ENCODE peak calls at places on chromosomes 2 and 18, in four cellular contexts. A is fibroblast of the aortic adventitia; V is brain microvascular endothelial cell; K is CD8-positive, alpha-beta T cell. S is an unnamed sample.

GRCh38 chr2:150528861-150529801 is 41.7 kb upstream of the RND3 start:
- DNase-seq in A (peak), V (peak), K (no peak), S (peak)

GRCh38 chr2:229431331-229431954 is 160.4 kb upstream of the PID1 start:
- DNase-seq in A (peak), V (no peak), K (no peak), S (no peak)

GRCh38 chr2:64212801-64213321 is 68.6 kb upstream of the PELI1 start:
- DNase-seq in A (peak), V (peak), K (no peak), S (peak)

GRCh38 chr18:25445430-25445829 is 93.5 kb upstream of the ZNF521 start:
- DNase-seq in A (no peak), V (no peak), K (no peak), S (no peak)

GRCh38 chr2:227450196-227450851 is 21.6 kb upstream of the AGFG1 start:
- DNase-seq in A (no peak), V (no peak), K (no peak), S (no peak)

GRCh38 chr2:64192080-64192479 is 47.9 kb upstream of the PELI1 start:
- DNase-seq in A (no peak), V (no peak), K (no peak), S (no peak)

GRCh38 chr18:55351980-55352714 is 235.8 kb downstream of the TCF4 start:
- DNase-seq in A (no peak), V (no peak), K (no peak), S (no peak)

GRCh38 chr2:113075600-113075999 is 7.8 kb downstream of the IL1F10 start:
- DNase-seq in A (no peak), V (no peak), K (no peak), S (no peak)

GRCh38 chr2:99850076-99850710 is 292.2 kb downstream of the AFF3 start:
- DNase-seq in A (no peak), V (no peak), K (no peak), S (no peak)

GRCh38 chr2:20223345-20224190 is 1.4 kb downstream of the SDC1 start:
- DNase-seq in A (peak), V (no peak), K (no peak), S (peak)

GRCh38 chr2:19611491-19612332 is 253.3 kb upstream of the OSR1 start:
- DNase-seq in A (peak), V (peak), K (no peak), S (no peak)

GRCh38 chr18:48572402-48573126 is 33.7 kb downstream of the CTIF start:
- DNase-seq in A (peak), V (no peak), K (no peak), S (no peak)

GRCh38 chr2:33529771-33530481 is 53.5 kb downstream of the RASGRP3 start:
- DNase-seq in A (peak), V (peak), K (no peak), S (no peak)

GRCh38 chr2:42978175-42978886 is 185.9 kb upstream of the HAAO start:
- DNase-seq in A (no peak), V (no peak), K (no peak), S (no peak)

GRCh38 chr2:63719052-63719451 is 122.6 kb upstream of the UGP2 start:
- DNase-seq in A (no peak), V (no peak), K (no peak), S (no peak)

GRCh38 chr2:34012728-34013302 is 413.7 kb upstream of the FAM98A start:
- DNase-seq in A (peak), V (peak), K (no peak), S (no peak)

GRCh38 chr2:23123686-23124085 is 261.3 kb upstream of the KLHL29 start:
- DNase-seq in A (no peak), V (no peak), K (no peak), S (no peak)

GRCh38 chr18:65523461-65523860 is 227.4 kb upstream of the CDH7 start:
- DNase-seq in A (no peak), V (no peak), K (no peak), S (no peak)

GRCh38 chr2:156615836-156616322 is 179.7 kb downstream of the GPD2 start:
- DNase-seq in A (no peak), V (no peak), K (no peak), S (no peak)

GRCh38 chr2:6919912-6920905 is 3.0 kb downstream of the RNF144A start:
- DNase-seq in A (no peak), V (no peak), K (no peak), S (no peak)

GRCh38 chr18:23872701-23873550 is 141.6 kb upstream of the TTC39C start:
- DNase-seq in A (no peak), V (no peak), K (peak), S (no peak)

GRCh38 chr2:158214431-158214830 is 112.8 kb downstream of the UPP2 start:
- DNase-seq in A (no peak), V (peak), K (no peak), S (peak)

GRCh38 chr2:66561645-66562336 is 126.9 kb downstream of the MEIS1 start:
- DNase-seq in A (peak), V (no peak), K (no peak), S (no peak)

GRCh38 chr2:32342811-32343210 is 14.0 kb upstream of the BIRC6 start:
- DNase-seq in A (peak), V (no peak), K (no peak), S (no peak)

GRCh38 chr2:190344275-190344827 is 962 bp downstream of the INPP1 start:
- DNase-seq in A (no peak), V (no peak), K (no peak), S (no peak)
- TF ChIP-seq CTCF in A (peak), V (peak), K (no peak), S (peak)

GRCh38 chr2:119680457-119681195 is 1.6 kb downstream of the TMEM177 start:
- DNase-seq in A (no peak), V (no peak), K (no peak), S (no peak)

GRCh38 chr2:119679846-119680245 is 845 bp downstream of the TMEM177 start:
- DNase-seq in A (no peak), V (no peak), K (no peak), S (no peak)

GRCh38 chr2:119679526-119679837 is 481 bp downstream of the TMEM177 start:
- DNase-seq in A (no peak), V (no peak), K (no peak), S (no peak)

GRCh38 chr2:119681196-119681867 is 2.3 kb downstream of the TMEM177 start:
- DNase-seq in A (no peak), V (no peak), K (no peak), S (no peak)

DNA sequence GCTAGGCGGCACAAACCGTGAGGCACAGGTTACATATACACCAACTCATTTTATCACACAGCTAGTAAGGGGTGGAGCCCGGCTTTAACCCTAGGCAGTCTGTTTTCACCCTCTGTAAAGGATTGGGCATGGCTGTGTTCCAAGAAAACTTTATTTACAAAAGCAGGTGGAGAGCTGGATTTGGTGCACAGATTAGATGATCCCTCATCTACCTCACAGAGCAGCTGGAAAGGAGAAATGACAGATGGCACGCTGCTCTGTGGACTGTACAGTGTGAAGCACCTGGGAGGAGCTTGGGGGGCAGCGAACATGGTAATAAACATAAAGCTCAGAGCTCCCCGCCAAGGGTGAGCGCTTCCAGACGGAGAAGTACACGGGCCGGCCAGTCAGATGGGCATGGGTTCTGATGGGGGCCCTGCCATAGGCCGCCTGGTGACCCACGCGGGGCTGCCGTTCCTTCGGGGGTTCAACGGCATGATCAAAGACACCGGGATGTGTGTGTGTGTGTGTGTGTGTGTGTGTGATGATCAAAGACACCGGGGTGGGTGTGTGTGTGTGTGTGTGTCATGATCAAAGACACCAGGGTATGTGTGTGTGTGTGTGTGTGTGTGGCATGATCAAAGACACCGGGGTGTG is 862 bp upstream of the TMEM177 start:
- DNase-seq in A (no peak), V (no peak), K (peak), S (no peak)
- H3K4me3 ChIP-seq in A (no peak), V (no peak), K (peak), S (no peak)

DNA sequence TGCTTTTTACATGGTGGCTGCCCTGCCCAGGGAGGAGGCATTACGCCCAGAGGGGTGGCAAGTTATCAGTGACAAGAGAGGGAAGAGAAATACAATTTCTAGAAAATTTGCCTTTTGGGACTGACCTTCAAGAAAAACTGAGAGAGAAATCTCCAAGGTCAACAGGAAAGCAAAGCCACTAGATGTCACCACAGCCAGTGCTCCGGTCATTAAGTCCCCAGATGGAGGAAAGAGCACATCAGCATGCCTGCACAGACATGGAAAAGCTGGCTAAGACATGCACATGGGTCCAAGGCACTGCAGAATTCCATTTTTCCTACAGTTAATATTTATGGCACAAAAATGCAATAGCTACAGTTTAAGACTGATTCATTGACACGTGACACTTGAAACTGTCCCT is 21.0 kb downstream of the FHL2 start:
- DNase-seq in A (no peak), V (no peak), K (no peak), S (no peak)
- TF ChIP-seq CTCF in A (no peak), V (no peak), K (no peak), S (no peak)

GRCh38 chr2:226031078-226031937 is 631.8 kb downstream of the NYAP2 start:
- DNase-seq in A (peak), V (peak), K (no peak), S (peak)

GRCh38 chr2:226030369-226031077 is 631.0 kb downstream of the NYAP2 start:
- DNase-seq in A (no peak), V (no peak), K (no peak), S (no peak)

GRCh38 chr2:226031962-226032441 is 632.5 kb downstream of the NYAP2 start:
- DNase-seq in A (peak), V (no peak), K (no peak), S (no peak)
- H3K4me3 ChIP-seq in A (peak), V (peak), K (no peak), S (no peak)

GRCh38 chr2:106919012-106919411 is 33.0 kb upstream of the ST6GAL2 start:
- DNase-seq in A (no peak), V (no peak), K (no peak), S (no peak)
- TF ChIP-seq CTCF in A (no peak), V (no peak), K (no peak), S (no peak)

GRCh38 chr2:202960524-202960923 is 48.4 kb downstream of the CARF start:
- DNase-seq in A (no peak), V (no peak), K (no peak), S (no peak)

GRCh38 chr2:202963712-202964111 is 51.0 kb upstream of the NBEAL1 start:
- DNase-seq in A (no peak), V (no peak), K (no peak), S (no peak)

GRCh38 chr2:202965810-202966454 is 48.7 kb upstream of the NBEAL1 start:
- DNase-seq in A (peak), V (peak), K (no peak), S (peak)
- H3K4me3 ChIP-seq in A (no peak), V (no peak), K (no peak), S (no peak)

S was measured in GM06990.